ENCODE peak calls at places on chromosomes 2 and 18, in five cellular contexts. B is heart right ventricle, M is stomach, P is body of pancreas, C is Peyer's patch. Q is an unnamed sample.

GRCh38 chr2:37357461-37358008 is 13.1 kb downstream of the QPCT start:
- DNase-seq in B (no peak), M (no peak), P (no peak), C (no peak), Q (no peak)

GRCh38 chr2:11757101-11757500 is 10.7 kb downstream of the LPIN1 start:
- DNase-seq in C (no peak), M (no peak), B (no peak), P (no peak), Q (no peak)

GRCh38 chr2:171432969-171433762 is 624 bp downstream of the METTL8 start:
- DNase-seq in B (no peak), C (peak; percentile 56), M (peak; percentile 34), P (peak; percentile 43), Q (no peak)

GRCh38 chr2:10977636-10978035 is 65.9 kb downstream of the KCNF1 start:
- DNase-seq in P (no peak), B (no peak), M (no peak), C (no peak), Q (no peak)

GRCh38 chr18:61954347-61954746 is 61.5 kb upstream of the RNF152 start:
- DNase-seq in P (no peak), C (no peak), B (no peak), M (no peak), Q (peak; percentile 78)

GRCh38 chr18:63366991-63367240 is at the start of gene KDSR:
- DNase-seq in B (no peak), P (no peak), C (no peak), M (no peak), Q (no peak)

GRCh38 chr2:139162456-139162855 is 382.3 kb upstream of the NXPH2 start:
- DNase-seq in M (no peak), P (no peak), C (no peak), B (no peak), Q (no peak)

GRCh38 chr2:161139098-161139987 is 20.9 kb upstream of the TANK start:
- DNase-seq in P (no peak), M (no peak), C (no peak), B (no peak), Q (no peak)

GRCh38 chr2:224887159-224887558 is 155.1 kb downstream of the DOCK10 start:
- DNase-seq in B (no peak), M (no peak), C (no peak), P (no peak), Q (no peak)

DNA sequence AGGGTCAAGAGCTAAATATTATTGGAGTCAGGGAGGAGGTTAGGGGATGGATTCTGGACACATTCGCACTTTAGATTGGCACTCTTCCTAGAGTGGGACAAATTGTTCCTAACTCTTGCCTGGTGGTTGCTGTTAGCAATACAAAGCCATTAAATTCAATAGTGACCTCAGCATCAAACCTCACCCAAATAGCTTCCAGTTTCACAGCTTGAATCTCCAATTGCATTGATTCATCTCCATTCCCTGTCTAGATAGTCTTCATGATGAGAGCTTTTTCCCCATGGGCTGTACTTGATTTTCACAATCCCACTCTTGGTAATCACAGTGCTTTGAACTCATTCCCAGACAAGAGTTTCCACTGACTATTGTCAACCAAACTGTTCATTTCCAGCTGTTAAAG is 585.9 kb upstream of the SYT4 start:
- DNase-seq in B (no peak), P (peak; percentile 9), C (no peak), M (no peak), Q (no peak)
- TF ChIP-seq CTCF in B (no peak), P (no peak), C (no peak), M (no peak), Q (no peak)

GRCh38 chr18:37393945-37394609 is 171.5 kb downstream of the CELF4 start:
- DNase-seq in M (peak; percentile 42), P (peak; percentile 69), B (peak; percentile 83), C (peak; percentile 24), Q (no peak)
- H3K4me3 ChIP-seq in M (peak overlapping the region; percentile 47), P (no peak overlapping the region), B (peak overlapping the region; percentile 43), C (peak overlapping the region; percentile 41), Q (peak overlapping the region; percentile 55)

GRCh38 chr2:31693882-31694281 is 113.1 kb upstream of the SRD5A2 start:
- DNase-seq in B (no peak), P (no peak), C (no peak), M (no peak), Q (no peak)

GRCh38 chr2:31688282-31688681 is 107.5 kb upstream of the SRD5A2 start:
- DNase-seq in C (no peak), P (no peak), B (no peak), M (no peak), Q (no peak)
- H3K9me3 ChIP-seq in C (no peaks in the 10 kb centered on the region), P (no peaks in the 10 kb centered on the region), B (peaks cover 38% of the 10 kb centered on the region), M (peaks cover 53% of the 10 kb centered on the region), Q (peaks cover 27% of the 10 kb centered on the region)

GRCh38 chr2:207710814-207711740 is at the start of gene CCNYL1:
- DNase-seq in P (peak; percentile 99), C (peak; percentile 97), M (peak; percentile 99), B (peak; percentile 99), Q (peak; percentile 99)

GRCh38 chr2:207716061-207716460 is 4.6 kb downstream of the CCNYL1 start:
- DNase-seq in P (no peak), M (no peak), B (no peak), C (no peak), Q (no peak)

GRCh38 chr2:207706936-207707860 is 4.2 kb upstream of the CCNYL1 start:
- DNase-seq in P (no peak), M (no peak), C (no peak), B (no peak), Q (no peak)

GRCh38 chr2:207711750-207712487 is 479 bp downstream of the CCNYL1 start:
- DNase-seq in C (peak; percentile 53), M (peak; percentile 68), P (peak; percentile 55), B (peak; percentile 57), Q (no peak)
- TF ChIP-seq CTCF in C (no peak), M (no peak), P (no peak), B (no peak), Q (no peak)